ENCODE peak calls at places on chromosomes 2 and 18, in ten cellular contexts. I, S, B, V, R, C, W, J, M and T are unnamed samples.

GRCh38 chr2:11616851-11617415 is 53.1 kb downstream of the NTSR2 start:
- DNase-seq in W (no peak), J (no peak), C (no peak), I (no peak), B (no peak), S (peak), M (no peak), V (no peak), R (no peak), T (no peak)

GRCh38 chr2:211216221-211216620 is 659.8 kb downstream of the CPS1 start:
- DNase-seq in V (no peak), B (no peak), I (no peak), S (peak), W (no peak), C (no peak), M (no peak), J (peak), R (no peak), T (no peak)

GRCh38 chr2:239880396-239880795 is 144.7 kb downstream of the NDUFA10 start:
- DNase-seq in W (no peak), I (no peak), V (no peak), B (no peak), R (no peak), S (no peak), C (no peak), J (no peak), M (no peak), T (no peak)

GRCh38 chr18:48711651-48712486 is 173.0 kb downstream of the CTIF start:
- DNase-seq in S (peak), C (peak), J (peak), I (no peak), W (peak), B (no peak), V (no peak), R (peak), M (no peak), T (no peak)

GRCh38 chr2:101776172-101777043 is 78.9 kb downstream of the MAP4K4 start:
- DNase-seq in C (no peak), S (peak), W (no peak), J (peak), V (no peak), M (no peak), R (no peak), I (no peak), B (no peak), T (no peak)

GRCh38 chr2:202932425-202933138 is 20.5 kb downstream of the CARF start:
- DNase-seq in S (peak), I (no peak), R (peak), M (no peak), C (no peak), J (no peak), W (no peak), B (no peak), V (no peak), T (no peak)

GRCh38 chr2:169362346-169363026 is at the start of gene LRP2:
- DNase-seq in S (peak), R (no peak), I (no peak), J (peak), W (no peak), C (peak), B (no peak), V (no peak), M (no peak), T (no peak)

GRCh38 chr2:195202163-195202845 is 454.7 kb upstream of the SLC39A10 start:
- DNase-seq in C (no peak), B (no peak), R (no peak), M (no peak), W (no peak), S (no peak), I (no peak), J (no peak), V (no peak), T (no peak)

GRCh38 chr2:146415291-146415690 is 1429.5 kb upstream of the ACVR2A start:
- DNase-seq in J (no peak), V (no peak), C (no peak), I (no peak), R (no peak), S (no peak), M (no peak), B (no peak), W (no peak), T (no peak)

GRCh38 chr2:54577035-54577434 is 120.9 kb downstream of the SPTBN1 start:
- DNase-seq in C (no peak), I (peak), V (no peak), W (no peak), S (no peak), B (no peak), M (no peak), J (peak), R (no peak), T (peak)

GRCh38 chr2:223925106-223925505 is 20.0 kb downstream of the WDFY1 start:
- DNase-seq in S (no peak), V (no peak), I (no peak), C (no peak), B (no peak), J (no peak), W (no peak), M (no peak), R (no peak), T (no peak)

GRCh38 chr2:109719871-109720270 is 74.2 kb upstream of the RGPD5 start:
- DNase-seq in C (no peak), S (no peak), I (no peak), B (no peak), J (no peak), W (no peak), R (no peak), M (no peak), V (no peak), T (no peak)

GRCh38 chr2:232336241-232336736 is 42.3 kb upstream of the ALPP start:
- DNase-seq in I (no peak), C (peak), S (no peak), W (no peak), V (no peak), J (no peak), B (no peak), M (no peak), R (no peak), T (no peak)